ENCODE peak calls at places on chromosome 10, in four cellular contexts. P, F, X and K are unnamed samples.

GRCh38 chr10:57867226-57867625 is 400.5 kb downstream of the IPMK start:
- DNase-seq in X (no peak), F (no peak), P (no peak), K (no peak)

GRCh38 chr10:24971374-24971773 is 19.0 kb upstream of the PRTFDC1 start:
- DNase-seq in X (no peak), F (no peak), P (no peak), K (no peak)

GRCh38 chr10:44386546-44387052 is 1.7 kb upstream of the CXCL12 start:
- DNase-seq in X (peak), P (peak), F (peak), K (peak)

GRCh38 chr10:71211053-71211452 is 1.3 kb upstream of the UNC5B start:
- DNase-seq in P (no peak), F (no peak), X (no peak), K (no peak)

GRCh38 chr10:63267414-63268138 is 134.4 kb downstream of the NRBF2 start:
- DNase-seq in P (peak), X (no peak), F (no peak), K (peak)

GRCh38 chr10:68559872-68560200 is 301 bp upstream of the TET1 start:
- DNase-seq in X (peak), P (no peak), F (no peak), K (no peak)

GRCh38 chr10:3231951-3232730 is 59.6 kb upstream of the PITRM1 start:
- DNase-seq in X (no peak), P (peak), F (no peak), K (peak)

GRCh38 chr10:71746344-71747037 is 26.8 kb downstream of the VSIR start:
- DNase-seq in F (peak), P (peak), X (peak), K (no peak)

GRCh38 chr10:123530166-123530870 is 135.8 kb upstream of the GPR26 start:
- DNase-seq in F (no peak), X (no peak), P (peak), K (no peak)

GRCh38 chr10:132942101-132942739 is at the start of gene CFAP46:
- DNase-seq in P (peak), X (peak), F (peak), K (peak)

GRCh38 chr10:12835709-12836108 is 165.8 kb downstream of the CCDC3 start:
- DNase-seq in X (no peak), P (no peak), F (no peak), K (peak)

GRCh38 chr10:45241865-45242518 is 73.4 kb downstream of the OR13A1 start:
- DNase-seq in P (peak), F (no peak), X (no peak), K (no peak)

GRCh38 chr10:45308707-45309106 is 6.7 kb downstream of the OR13A1 start:
- DNase-seq in F (no peak), X (no peak), P (peak), K (no peak)

GRCh38 chr10:43648392-43649148 is at the start of gene ZNF32:
- DNase-seq in P (peak), X (peak), F (peak), K (peak)

GRCh38 chr10:111129348-111129747 is 52.5 kb downstream of the ADRA2A start:
- DNase-seq in X (no peak), P (no peak), F (no peak), K (peak)

GRCh38 chr10:114624941-114625780 is 32.9 kb downstream of the ABLIM1 start:
- DNase-seq in X (no peak), P (no peak), F (no peak), K (peak)

GRCh38 chr10:119421887-119422684 is 120.4 kb downstream of the RGS10 start:
- DNase-seq in X (peak), P (peak), F (no peak), K (peak)

GRCh38 chr10:74765465-74765864 is 60.9 kb upstream of the KAT6B start:
- DNase-seq in X (no peak), P (no peak), F (no peak), K (no peak)

GRCh38 chr10:35019037-35019794 is 70.9 kb downstream of the CUL2 start:
- DNase-seq in F (no peak), P (no peak), X (no peak), K (no peak)

GRCh38 chr10:102975483-102976057 is 57.5 kb downstream of the CNNM2 start:
- DNase-seq in P (no peak), F (no peak), X (no peak), K (peak)

GRCh38 chr10:111289467-111289866 is 212.6 kb downstream of the ADRA2A start:
- DNase-seq in P (no peak), X (no peak), F (no peak), K (no peak)

GRCh38 chr10:70354566-70355233 is 27.7 kb downstream of the LRRC20 start:
- DNase-seq in F (peak), P (no peak), X (no peak), K (no peak)

GRCh38 chr10:77628906-77629730 is 8.5 kb downstream of the KCNMA1 start:
- DNase-seq in X (no peak), P (peak), F (no peak), K (no peak)

GRCh38 chr10:78843495-78843894 is 225.3 kb upstream of the ZMIZ1 start:
- DNase-seq in X (no peak), P (no peak), F (no peak), K (no peak)

GRCh38 chr10:51867956-51868355 is 168.6 kb upstream of the CSTF2T start:
- DNase-seq in X (no peak), F (no peak), P (no peak), K (peak)

GRCh38 chr10:61404771-61405170 is 48.4 kb downstream of the TMEM26 start:
- DNase-seq in X (no peak), F (no peak), P (no peak), K (peak)

GRCh38 chr10:77247076-77247561 is 390.5 kb downstream of the KCNMA1 start:
- DNase-seq in P (no peak), X (no peak), F (no peak), K (peak)

GRCh38 chr10:119003572-119004289 is 25.8 kb upstream of the NANOS1 start:
- DNase-seq in P (no peak), F (no peak), X (no peak), K (no peak)

GRCh38 chr10:114374141-114374791 is 30.0 kb downstream of the AFAP1L2 start:
- DNase-seq in X (peak), P (no peak), F (peak), K (peak)

GRCh38 chr10:30219977-30220751 is 128.9 kb downstream of the MTPAP start:
- DNase-seq in P (no peak), F (no peak), X (peak), K (peak)

GRCh38 chr10:132498562-132499366 is 38.8 kb upstream of the INPP5A start:
- DNase-seq in X (no peak), P (no peak), F (peak), K (no peak)

GRCh38 chr10:126686732-126687693 is 16.5 kb upstream of the C10orf90 start:
- DNase-seq in X (no peak), P (peak), F (no peak), K (no peak)

GRCh38 chr10:100433253-100434240 is 29.3 kb upstream of the WNT8B start:
- DNase-seq in P (peak), F (peak), X (peak), K (peak)

GRCh38 chr10:121598261-121599249 is at the start of gene FGFR2:
- DNase-seq in F (peak), X (peak), P (peak), K (peak)

GRCh38 chr10:109178576-109178975 is 744.7 kb downstream of the XPNPEP1 start:
- DNase-seq in F (no peak), X (no peak), P (no peak), K (no peak)

GRCh38 chr10:74058658-74059057 is 60.7 kb downstream of the VCL start:
- DNase-seq in F (no peak), P (no peak), X (no peak), K (no peak)

GRCh38 chr10:17235136-17235535 is 7.1 kb downstream of the VIM start:
- DNase-seq in X (no peak), F (no peak), P (peak), K (peak)

GRCh38 chr10:33487014-33487776 is 152.7 kb upstream of the NRP1 start:
- DNase-seq in F (no peak), P (no peak), X (no peak), K (peak)

GRCh38 chr10:62047960-62048383 is 146.5 kb downstream of the ARID5B start:
- DNase-seq in F (no peak), P (no peak), X (no peak), K (peak)

GRCh38 chr10:73867126-73867807 is 7.1 kb downstream of the CAMK2G start:
- DNase-seq in P (peak), X (no peak), F (no peak), K (no peak)

GRCh38 chr10:80137031-80137712 is 4.6 kb downstream of the PLAC9 start:
- DNase-seq in F (no peak), P (no peak), X (peak), K (peak)

GRCh38 chr10:80132299-80133139 is at the start of gene PLAC9:
- DNase-seq in F (peak), P (peak), X (peak), K (no peak)

GRCh38 chr10:80131499-80131901 is 1.0 kb upstream of the PLAC9 start:
- DNase-seq in P (peak), F (no peak), X (no peak), K (no peak)

GRCh38 chr10:80136134-80136571 is 3.6 kb downstream of the PLAC9 start:
- DNase-seq in P (peak), X (peak), F (peak), K (peak)

GRCh38 chr10:80133221-80133620 is 691 bp downstream of the PLAC9 start:
- DNase-seq in X (peak), F (no peak), P (peak), K (peak)
- H3K4me3 ChIP-seq in X (peak), F (peak), P (peak), K (peak)

GRCh38 chr10:49417311-49418052 is 21.6 kb upstream of the DRGX start:
- DNase-seq in F (no peak), P (peak), X (no peak), K (no peak)

GRCh38 chr10:49415846-49416245 is 20.0 kb upstream of the DRGX start:
- DNase-seq in P (no peak), F (no peak), X (no peak), K (no peak)

GRCh38 chr10:49418053-49418326 is 22.1 kb upstream of the DRGX start:
- DNase-seq in P (no peak), F (no peak), X (no peak), K (no peak)

GRCh38 chr10:49419005-49419404 is 23.1 kb upstream of the DRGX start:
- DNase-seq in X (no peak), F (no peak), P (peak), K (no peak)

DNA sequence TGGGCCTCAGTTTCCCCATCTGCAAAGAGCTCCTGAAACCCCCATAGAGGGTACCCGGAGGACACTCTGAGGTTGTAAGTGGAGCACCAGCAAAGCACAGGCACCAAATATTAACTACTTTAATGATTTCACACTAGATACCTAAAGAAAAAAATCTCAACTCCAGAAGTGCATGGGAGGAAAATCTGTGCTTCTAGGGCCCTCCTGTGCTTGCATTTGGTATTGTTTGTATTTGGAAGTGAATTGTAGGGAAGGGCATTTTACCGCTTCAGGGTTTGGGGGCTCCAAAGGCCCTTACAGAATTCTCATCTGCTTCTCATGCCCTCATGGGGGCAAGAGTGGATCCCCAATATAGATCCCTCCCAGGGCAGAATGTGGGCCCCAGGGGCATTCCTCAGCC is 22.4 kb upstream of the DRGX start:
- DNase-seq in F (no peak), X (no peak), P (peak), K (no peak)
- TF ChIP-seq CTCF in F (no peak), X (peak), P (peak), K (no peak)

DNA sequence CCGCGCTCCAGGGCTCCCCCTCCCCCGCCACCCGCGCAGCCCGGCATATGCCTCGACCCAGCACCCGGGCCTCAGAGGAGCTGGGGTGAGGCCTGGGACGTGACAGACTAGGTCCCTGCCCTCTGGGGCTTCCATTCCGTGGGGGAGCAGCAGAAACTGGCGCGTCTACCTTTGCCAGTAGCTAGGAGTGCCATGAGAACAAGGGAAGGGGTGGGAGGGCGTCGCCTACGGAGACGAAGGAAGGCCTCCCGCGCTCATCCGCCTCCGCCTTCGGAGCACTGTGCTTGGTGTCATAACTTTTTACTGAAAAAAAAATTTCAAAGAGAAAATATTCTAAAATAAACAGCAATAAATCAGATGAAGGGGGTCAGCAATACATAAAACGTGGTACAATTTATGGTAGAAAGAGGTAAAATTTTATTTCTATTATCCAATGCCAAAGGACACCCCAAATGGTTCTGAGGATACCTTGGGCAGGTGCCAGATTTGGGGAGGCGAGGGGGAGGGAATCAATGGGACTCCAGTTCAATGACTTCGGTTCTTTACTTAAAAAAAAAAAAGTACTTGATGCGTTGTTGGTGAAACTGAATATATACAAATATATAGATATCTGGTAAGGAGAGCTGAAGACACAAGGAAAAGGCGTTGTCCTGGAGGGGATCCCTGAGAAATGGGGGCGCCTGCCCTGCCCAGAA is 35.1 kb upstream of the GRID1 start:
- DNase-seq in F (peak), X (no peak), P (peak), K (no peak)
- H3K4me3 ChIP-seq in F (peak), X (no peak), P (peak), K (peak)

GRCh38 chr10:95133016-95133752 is 60.9 kb upstream of the ACSM6 start:
- DNase-seq in X (peak), P (peak), F (no peak), K (peak)
- TF ChIP-seq CTCF in X (peak), P (peak), F (peak), K (peak)

DNA sequence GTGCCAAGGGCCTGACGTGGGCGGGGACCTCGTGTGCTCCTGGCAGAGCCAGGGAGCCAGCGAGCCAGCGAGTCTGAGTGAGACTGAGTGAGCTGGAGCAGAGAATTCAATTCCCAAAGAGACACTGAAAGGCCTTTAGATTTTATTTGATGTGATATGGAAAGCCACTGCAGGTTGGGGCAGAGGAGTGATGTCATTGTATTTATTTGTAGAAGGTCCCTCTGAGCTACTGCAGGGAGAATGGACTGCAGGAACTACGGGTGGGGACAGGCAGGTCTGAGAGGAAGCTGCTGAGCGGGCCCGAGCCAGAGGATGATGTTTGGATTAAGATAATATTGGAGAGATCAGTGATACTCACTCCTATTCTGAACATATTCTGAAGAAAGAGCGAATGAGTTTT is 445.8 kb upstream of the ANKRD30A start:
- DNase-seq in F (no peak), P (no peak), X (no peak), K (no peak)
- H3K4me3 ChIP-seq in F (no peak), P (no peak), X (no peak), K (no peak)